ENCODE peak calls at places on chromosome 9, in ten cellular contexts. B is heart left ventricle, S is GM12865, K is heart right ventricle, C is PC-3, D is endothelial cell of umbilical vein, T is A549, X is mammary epithelial cell, V is brain microvascular endothelial cell, H is endodermal cell. I is an unnamed sample.

GRCh38 chr9:6218099-6218502 is 2.5 kb downstream of the IL33 start:
- DNase-seq in K (peak; percentile 23), D (peak; percentile 97), C (peak; percentile 25), T (no peak), X (peak; percentile 61), S (no peak), V (no peak), H (no peak), B (peak; percentile 21), I (no peak)

GRCh38 chr9:546797-547223 is 294.7 kb upstream of the DMRT1 start:
- DNase-seq in X (no peak), K (peak; percentile 31), S (peak; percentile 8), H (peak; percentile 69), C (no peak), V (no peak), B (no peak), D (peak; percentile 27), T (peak; percentile 16), I (no peak)

GRCh38 chr9:127776195-127776918 is 2.1 kb downstream of the SH2D3C start:
- DNase-seq in K (no peak), B (peak; percentile 49), C (no peak), D (no peak), S (peak; percentile 93), H (peak; percentile 78), V (no peak), X (no peak), T (no peak), I (no peak)

GRCh38 chr9:120348951-120349429 is 231.0 kb downstream of the CDK5RAP2 start:
- DNase-seq in X (peak; percentile 11), V (peak; percentile 27), S (peak; percentile 37), K (peak; percentile 15), C (peak; percentile 54), D (peak; percentile 39), H (peak; percentile 88), T (peak; percentile 62), B (peak; percentile 20), I (no peak)

GRCh38 chr9:19998153-19998552 is 209.3 kb upstream of the SLC24A2 start:
- DNase-seq in V (peak; percentile 64), K (no peak), T (peak; percentile 9), X (no peak), B (no peak), D (peak; percentile 44), C (peak; percentile 31), H (no peak), S (peak; percentile 73), I (no peak)

GRCh38 chr9:3528466-3528865 is 2.7 kb upstream of the RFX3 start:
- DNase-seq in D (no peak), V (no peak), B (no peak), H (no peak), S (peak; percentile 91), X (no peak), T (no peak), C (no peak), K (no peak), I (no peak)

GRCh38 chr9:135887021-135887507 is 20.3 kb downstream of the CAMSAP1 start:
- DNase-seq in H (no peak), D (no peak), B (peak; percentile 37), V (no peak), T (no peak), S (no peak), K (peak; percentile 50), C (no peak), X (peak; percentile 39), I (no peak)

GRCh38 chr9:4814913-4815312 is 22.2 kb downstream of the RCL1 start:
- DNase-seq in K (no peak), X (no peak), D (peak; percentile 33), C (no peak), H (no peak), S (peak; percentile 62), V (no peak), T (no peak), B (no peak), I (no peak)

GRCh38 chr9:127870887-127871286 is 6.6 kb downstream of the AK1 start:
- DNase-seq in B (no peak), C (no peak), D (no peak), S (no peak), K (no peak), T (no peak), V (no peak), H (no peak), X (no peak), I (no peak)

GRCh38 chr9:91567642-91568274 is 144.1 kb upstream of the NFIL3 start:
- DNase-seq in C (no peak), B (no peak), V (no peak), K (no peak), S (no peak), X (no peak), T (no peak), H (no peak), D (no peak), I (no peak)

GRCh38 chr9:116336133-116336862 is 182.7 kb downstream of the PAPPA start:
- DNase-seq in K (no peak), D (no peak), X (no peak), V (no peak), B (no peak), H (no peak), S (no peak), C (no peak), T (peak; percentile 25), I (peak; percentile 40)

GRCh38 chr9:83649080-83649479 is 26.1 kb downstream of the IDNK start:
- DNase-seq in S (peak; percentile 66), H (peak; percentile 94), D (peak; percentile 32), K (peak; percentile 58), X (peak; percentile 28), T (peak; percentile 63), C (peak; percentile 41), V (peak; percentile 40), B (peak; percentile 61), I (no peak)

GRCh38 chr9:106587021-106587420 is 275.9 kb upstream of the ZNF462 start:
- DNase-seq in V (no peak), D (no peak), X (peak; percentile 81), C (peak; percentile 67), H (no peak), S (no peak), K (no peak), T (peak; percentile 3), B (no peak), I (no peak)

DNA sequence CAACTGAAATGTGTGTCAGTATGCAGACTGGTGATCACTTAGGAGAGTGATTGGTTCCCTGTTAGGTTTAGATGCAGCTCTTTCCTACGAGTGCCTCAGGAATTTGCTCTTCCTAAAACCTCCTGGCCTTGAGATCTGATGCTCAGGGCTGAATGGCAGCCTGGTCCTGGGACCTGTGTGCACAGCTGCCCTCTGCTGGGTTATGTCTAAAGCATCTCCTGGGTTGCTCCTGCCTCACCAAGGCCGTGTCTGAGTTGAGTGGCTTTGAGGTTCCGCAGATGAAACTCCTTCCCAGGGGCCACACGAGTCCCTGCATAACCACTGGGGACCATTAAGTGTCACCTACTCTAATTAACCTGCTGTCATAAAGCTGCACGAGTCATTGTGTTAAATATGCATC is 59.5 kb downstream of the MVB12B start:
- DNase-seq in S (peak; percentile 13), D (peak; percentile 49), K (no peak), B (no peak), T (peak; percentile 42), X (no peak), C (peak; percentile 43), V (no peak), H (no peak), I (no peak)
- TF ChIP-seq CTCF in S (peak; percentile 18), D (peak; percentile 23), K (peak; percentile 28), B (no peak), T (peak; percentile 18), X (peak; percentile 58), C (peak; percentile 61), V (peak; percentile 69), H (peak; percentile 70), I (peak; percentile 36)

DNA sequence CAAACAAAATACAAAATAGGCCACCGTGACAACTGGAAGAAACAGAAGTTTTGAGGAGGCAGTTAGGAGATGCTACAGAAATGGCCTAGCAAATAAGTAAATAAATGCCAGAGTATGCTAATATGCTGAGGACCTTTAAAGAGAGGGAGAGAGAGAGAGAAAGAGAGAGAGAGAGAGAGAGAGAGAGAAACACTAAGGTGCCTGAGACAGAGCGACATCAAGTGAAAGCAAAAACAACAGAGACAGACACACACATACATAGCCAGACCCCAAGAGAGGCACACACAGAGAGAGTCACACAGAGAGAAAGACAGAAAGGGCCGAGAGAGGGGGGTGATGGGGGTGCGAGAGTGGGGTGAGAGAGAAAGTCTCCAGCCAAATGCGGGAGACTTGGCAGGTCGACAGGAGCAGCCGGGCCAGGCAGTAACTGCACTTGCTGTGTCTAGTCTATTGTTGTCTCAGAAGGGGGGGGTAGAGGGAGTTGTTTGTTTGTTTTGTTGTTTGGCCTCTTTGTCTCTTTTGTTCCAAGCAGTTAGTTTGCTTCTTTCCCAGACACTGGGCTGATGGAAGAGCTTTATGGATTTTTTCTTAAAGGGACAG is 30.1 kb upstream of the NFIB start:
- DNase-seq in K (peak; percentile 71), V (no peak), T (peak; percentile 33), X (no peak), H (peak; percentile 68), C (no peak), B (peak; percentile 62), D (peak; percentile 44), S (no peak), I (no peak)
- H3K4me3 ChIP-seq in K (peak overlapping the region; percentile 43), V (no peak overlapping the region), T (no peak overlapping the region), X (no peak overlapping the region), H (no peak overlapping the region), C (no peak overlapping the region), B (peak overlapping the region; percentile 51), D (no peak overlapping the region), S (no peak overlapping the region), I (no peak overlapping the region)

DNA sequence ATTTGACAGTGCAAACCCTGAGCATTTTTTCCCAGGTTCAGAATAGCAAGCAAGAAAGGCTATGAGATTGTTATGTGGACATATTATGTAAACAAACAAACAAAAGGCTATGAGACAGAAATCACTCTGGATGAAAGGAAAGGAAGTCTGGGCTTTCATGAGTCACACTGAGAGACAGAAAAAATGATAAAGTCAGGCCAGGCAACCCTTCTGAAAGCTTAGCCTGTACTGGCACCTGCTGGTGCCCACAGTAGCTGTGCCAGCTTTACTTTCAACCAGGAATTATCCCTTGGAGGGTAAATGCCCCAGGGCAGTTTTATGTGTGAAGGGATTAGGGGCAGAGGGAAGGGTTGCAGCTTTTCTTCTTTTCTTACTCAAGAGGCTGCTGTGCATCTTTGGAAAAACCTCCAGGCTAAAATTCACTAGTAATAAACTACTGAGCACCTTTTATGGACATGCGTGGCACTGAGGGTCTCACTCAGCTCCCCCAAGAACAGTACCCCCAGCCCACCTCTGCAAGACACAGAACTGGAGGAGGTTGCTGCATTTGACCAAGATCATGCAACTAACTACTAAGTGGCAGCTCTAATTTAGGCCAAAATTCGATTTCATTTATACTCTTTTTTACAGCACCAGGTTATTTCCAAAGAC is 41.7 kb downstream of the ACTL7B start:
- DNase-seq in X (peak; percentile 71), H (peak; percentile 51), D (peak; percentile 75), V (peak; percentile 53), B (no peak), S (no peak), T (peak; percentile 63), C (peak; percentile 82), K (peak; percentile 9), I (peak; percentile 20)
- TF ChIP-seq CTCF in X (peak; percentile 84), H (peak; percentile 50), D (peak; percentile 64), V (peak; percentile 66), B (peak; percentile 51), S (peak; percentile 15), T (peak; percentile 68), C (peak; percentile 82), K (peak; percentile 44), I (peak; percentile 59)

DNA sequence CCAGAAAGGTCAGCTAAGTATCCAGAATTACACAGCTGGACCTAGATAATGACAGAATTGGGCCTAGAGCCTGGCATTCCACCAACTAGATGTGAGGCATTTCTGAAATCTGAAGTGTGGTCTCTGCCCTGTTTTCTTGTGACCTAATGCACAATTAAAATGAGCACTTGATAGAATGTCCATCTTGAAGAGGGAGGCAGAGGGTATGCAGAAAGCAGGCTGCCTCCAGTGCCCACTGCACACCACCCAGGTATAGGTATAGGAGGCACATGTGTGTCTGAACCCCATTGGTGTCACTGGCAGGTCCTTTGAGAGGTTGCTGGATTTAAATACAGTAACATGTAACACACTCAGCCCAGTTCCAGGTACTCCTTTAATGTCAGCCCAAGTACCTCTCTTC is 2.4 kb downstream of the MTAP start:
- DNase-seq in C (no peak), D (no peak), V (no peak), B (no peak), X (no peak), S (no peak), K (no peak), T (no peak), H (no peak), I (no peak)
- H3K4me3 ChIP-seq in C (peak overlapping the region; percentile 94), D (no peak overlapping the region), V (no peak overlapping the region), B (no peak overlapping the region), X (no peak overlapping the region), S (no peak overlapping the region), K (no peak overlapping the region), T (peak overlapping the region; percentile 69), H (peak overlapping the region; percentile 86), I (no peak overlapping the region)